ENCODE peak calls at places on chromosome 4, in four cellular contexts. V is GM12878, C is HepG2, B is IMR-90. U is an unnamed sample.

GRCh38 chr4:168888715-168889215 is 121.3 kb downstream of the CBR4 start:
- DNase-seq in V (no peak), C (no peak), B (no peak), U (no peak)

GRCh38 chr4:52658671-52659015 is 458 bp downstream of the USP46 start:
- DNase-seq in V (no peak), C (no peak), B (no peak), U (no peak)

GRCh38 chr4:688695-689497 is at the start of gene SLC49A3:
- DNase-seq in V (no peak), C (no peak), B (no peak), U (no peak)

GRCh38 chr4:182832352-182833120 is 84.7 kb downstream of the DCTD start:
- DNase-seq in V (no peak), C (peak), B (no peak), U (no peak)

GRCh38 chr4:87532109-87532508 is 2.9 kb upstream of the SPARCL1 start:
- DNase-seq in V (no peak), C (no peak), B (no peak), U (no peak)

GRCh38 chr4:52641853-52642563 is 17.1 kb downstream of the USP46 start:
- DNase-seq in V (peak), C (no peak), B (peak), U (no peak)

GRCh38 chr4:3267576-3268394 is 18.8 kb downstream of the MSANTD1 start:
- DNase-seq in V (no peak), C (no peak), B (no peak), U (no peak)

GRCh38 chr4:5874811-5875465 is 17.9 kb downstream of the CRMP1 start:
- DNase-seq in V (no peak), C (no peak), B (peak), U (no peak)

GRCh38 chr4:87985097-87985886 is 9.8 kb downstream of the SPP1 start:
- DNase-seq in V (no peak), C (peak), B (peak), U (peak)

GRCh38 chr4:184955636-184956035 is 62.7 kb upstream of the HELT start:
- DNase-seq in V (peak), C (no peak), B (no peak), U (no peak)
- TF ChIP-seq SMC3 in V (no peak), C (no peak), B (no peak), U (no peak)

GRCh38 chr4:140372607-140373327 is 679 bp upstream of the SCOC start:
- DNase-seq in V (peak), C (peak), B (peak), U (peak)
- TF ChIP-seq BHLHE40 in V (no peak), C (no peak), B (no peak), U (no peak)

DNA sequence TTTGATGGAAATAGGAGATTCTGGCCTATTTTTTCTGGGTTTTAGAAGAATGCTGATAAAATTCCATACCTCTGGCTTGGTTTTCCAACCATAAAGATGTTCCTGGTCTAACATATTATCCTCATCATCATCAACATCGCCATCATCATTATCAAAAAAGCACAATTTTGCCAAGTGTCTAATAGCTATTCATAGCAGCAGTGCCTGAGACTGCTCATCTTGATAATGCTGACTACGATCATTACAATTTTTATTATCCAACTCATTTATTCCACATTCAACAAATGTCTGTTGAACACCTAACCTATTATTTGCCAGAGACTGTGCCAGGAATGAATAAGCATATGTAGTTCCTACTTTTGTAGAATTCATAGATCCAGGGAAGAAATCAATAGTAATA is 303.5 kb upstream of the GATB start:
- DNase-seq in V (no peak), C (no peak), B (no peak), U (no peak)
- TF ChIP-seq SMC3 in V (no peak), C (no peak), B (no peak), U (no peak)

GRCh38 chr4:82381661-82382284 is 8.0 kb upstream of the HNRNPD start:
- DNase-seq in V (no peak), C (no peak), B (peak), U (no peak)
- TF ChIP-seq BHLHE40 in V (no peak), C (no peak), B (no peak), U (no peak)

GRCh38 chr4:128440923-128441322 is 153.3 kb upstream of the PGRMC2 start:
- DNase-seq in V (no peak), C (no peak), B (no peak), U (no peak)
- TF ChIP-seq SMC3 in V (no peak), C (no peak), B (no peak), U (no peak)

GRCh38 chr4:83115656-83116285 is 1.2 kb upstream of the PLAC8 start:
- DNase-seq in V (no peak), C (no peak), B (no peak), U (no peak)

GRCh38 chr4:83114576-83114975 is at the start of gene PLAC8:
- DNase-seq in V (peak), C (peak), B (no peak), U (no peak)

GRCh38 chr4:83112678-83113428 is 1.7 kb downstream of the PLAC8 start:
- DNase-seq in V (peak), C (peak), B (peak), U (no peak)

GRCh38 chr4:83113429-83113786 is 1.1 kb downstream of the PLAC8 start:
- DNase-seq in V (no peak), C (no peak), B (no peak), U (no peak)

DNA sequence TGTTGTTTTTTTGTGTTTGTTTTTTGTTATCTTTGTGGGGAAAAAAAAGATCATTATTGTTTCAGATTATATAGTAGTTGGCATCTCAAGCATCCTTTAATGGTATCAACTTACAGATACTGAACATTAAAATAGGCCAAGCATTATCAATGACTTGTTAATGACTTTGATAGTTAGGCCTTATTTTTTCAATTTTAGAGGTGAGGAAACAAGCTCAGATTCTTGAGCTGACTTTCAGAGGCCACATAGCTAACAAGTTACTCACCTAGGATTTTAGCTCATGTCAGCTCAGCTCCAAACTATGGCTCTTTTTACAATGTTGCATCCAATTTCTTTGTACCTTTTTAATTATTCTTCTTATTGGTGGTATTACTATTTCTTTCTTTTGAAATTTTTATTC is 471 bp upstream of the PLAC8 start:
- DNase-seq in V (no peak), C (no peak), B (peak), U (no peak)
- TF ChIP-seq BHLHE40 in V (no peak), C (no peak), B (no peak), U (no peak)

U was measured in A549.